ENCODE peak calls at places on chromosomes 1 and 21, in six cellular contexts. One of them, this sample, is unnamed.

GRCh38 chr21:36572091-36572490 is 92.2 kb upstream of the CLDN14 start:
- DNase-seq in KBM-7: no peak
- DNase-seq in brain microvascular endothelial cell: no peak
- DNase-seq in activated CD4-positive, alpha-beta T cell treated with anti-CD3 and anti-CD28 coated beads for 4 hours: no peak
- DNase-seq in T follicular helper cell: no peak
- DNase-seq in prostate gland: no peak
- DNase-seq in this sample: no peak

GRCh38 chr1:2614145-2614544 is 18.7 kb downstream of the MMEL1 start:
- DNase-seq in KBM-7: no peak
- DNase-seq in activated CD4-positive, alpha-beta T cell treated with anti-CD3 and anti-CD28 coated beads for 4 hours: no peak
- DNase-seq in brain microvascular endothelial cell: no peak
- DNase-seq in prostate gland: no peak
- DNase-seq in T follicular helper cell: no peak
- DNase-seq in this sample: no peak

GRCh38 chr1:200665851-200666250 is 3.9 kb downstream of the DDX59 start:
- DNase-seq in T follicular helper cell: no peak
- DNase-seq in activated CD4-positive, alpha-beta T cell treated with anti-CD3 and anti-CD28 coated beads for 4 hours: no peak
- DNase-seq in prostate gland: no peak
- DNase-seq in KBM-7: no peak
- DNase-seq in brain microvascular endothelial cell: no peak
- DNase-seq in this sample: no peak

GRCh38 chr1:248847181-248847955 is 9.3 kb downstream of the ZNF672 start:
- DNase-seq in prostate gland: no peak
- DNase-seq in KBM-7: no peak
- DNase-seq in T follicular helper cell: no peak
- DNase-seq in activated CD4-positive, alpha-beta T cell treated with anti-CD3 and anti-CD28 coated beads for 4 hours: no peak
- DNase-seq in brain microvascular endothelial cell: no peak
- DNase-seq in this sample: no peak

GRCh38 chr1:223845810-223846667 is at the start of gene TP53BP2:
- DNase-seq in activated CD4-positive, alpha-beta T cell treated with anti-CD3 and anti-CD28 coated beads for 4 hours: peak
- DNase-seq in brain microvascular endothelial cell: peak
- DNase-seq in prostate gland: peak
- DNase-seq in T follicular helper cell: peak
- DNase-seq in KBM-7: peak
- DNase-seq in this sample: peak

GRCh38 chr1:231460614-231461013 is 38.5 kb upstream of the EGLN1 start:
- DNase-seq in T follicular helper cell: peak
- DNase-seq in activated CD4-positive, alpha-beta T cell treated with anti-CD3 and anti-CD28 coated beads for 4 hours: peak
- DNase-seq in prostate gland: no peak
- DNase-seq in brain microvascular endothelial cell: peak
- DNase-seq in KBM-7: peak
- DNase-seq in this sample: no peak

GRCh38 chr1:151501474-151501873 is 9.7 kb upstream of the CGN start:
- DNase-seq in T follicular helper cell: no peak
- DNase-seq in activated CD4-positive, alpha-beta T cell treated with anti-CD3 and anti-CD28 coated beads for 4 hours: no peak
- DNase-seq in prostate gland: no peak
- DNase-seq in KBM-7: peak
- DNase-seq in brain microvascular endothelial cell: no peak
- DNase-seq in this sample: no peak

GRCh38 chr1:31668303-31668883 is 23.7 kb upstream of the PEF1 start:
- DNase-seq in KBM-7: no peak
- DNase-seq in prostate gland: no peak
- DNase-seq in T follicular helper cell: no peak
- DNase-seq in brain microvascular endothelial cell: no peak
- DNase-seq in activated CD4-positive, alpha-beta T cell treated with anti-CD3 and anti-CD28 coated beads for 4 hours: no peak
- DNase-seq in this sample: no peak

GRCh38 chr1:241598234-241598633 is 41.9 kb downstream of the CHML start:
- DNase-seq in activated CD4-positive, alpha-beta T cell treated with anti-CD3 and anti-CD28 coated beads for 4 hours: no peak
- DNase-seq in brain microvascular endothelial cell: no peak
- DNase-seq in T follicular helper cell: no peak
- DNase-seq in KBM-7: no peak
- DNase-seq in prostate gland: no peak
- DNase-seq in this sample: no peak

GRCh38 chr1:47223174-47223920 is 8.7 kb downstream of the TAL1 start:
- DNase-seq in T follicular helper cell: no peak
- DNase-seq in prostate gland: no peak
- DNase-seq in brain microvascular endothelial cell: no peak
- DNase-seq in activated CD4-positive, alpha-beta T cell treated with anti-CD3 and anti-CD28 coated beads for 4 hours: no peak
- DNase-seq in KBM-7: no peak
- DNase-seq in this sample: no peak

GRCh38 chr1:39898648-39899603 is 2.8 kb downstream of the MYCL start:
- DNase-seq in T follicular helper cell: no peak
- DNase-seq in activated CD4-positive, alpha-beta T cell treated with anti-CD3 and anti-CD28 coated beads for 4 hours: no peak
- DNase-seq in prostate gland: peak
- DNase-seq in brain microvascular endothelial cell: peak
- DNase-seq in KBM-7: no peak
- DNase-seq in this sample: peak

GRCh38 chr1:25531082-25531461 is 12.3 kb upstream of the LDLRAP1 start:
- DNase-seq in KBM-7: no peak
- DNase-seq in activated CD4-positive, alpha-beta T cell treated with anti-CD3 and anti-CD28 coated beads for 4 hours: no peak
- DNase-seq in brain microvascular endothelial cell: no peak
- DNase-seq in prostate gland: no peak
- DNase-seq in T follicular helper cell: no peak
- DNase-seq in this sample: no peak

GRCh38 chr21:20999567-21000169 is 1.5 kb downstream of the NCAM2 start:
- DNase-seq in KBM-7: peak
- DNase-seq in activated CD4-positive, alpha-beta T cell treated with anti-CD3 and anti-CD28 coated beads for 4 hours: peak
- DNase-seq in prostate gland: no peak
- DNase-seq in T follicular helper cell: no peak
- DNase-seq in brain microvascular endothelial cell: peak
- DNase-seq in this sample: no peak

GRCh38 chr1:172997941-172998361 is 52.8 kb downstream of the TNFSF18 start:
- DNase-seq in activated CD4-positive, alpha-beta T cell treated with anti-CD3 and anti-CD28 coated beads for 4 hours: no peak
- DNase-seq in brain microvascular endothelial cell: no peak
- DNase-seq in T follicular helper cell: no peak
- DNase-seq in prostate gland: no peak
- DNase-seq in KBM-7: no peak
- DNase-seq in this sample: no peak

GRCh38 chr1:72526926-72527325 is 244.6 kb upstream of the NEGR1 start:
- DNase-seq in prostate gland: no peak
- DNase-seq in activated CD4-positive, alpha-beta T cell treated with anti-CD3 and anti-CD28 coated beads for 4 hours: no peak
- DNase-seq in T follicular helper cell: no peak
- DNase-seq in KBM-7: no peak
- DNase-seq in brain microvascular endothelial cell: peak
- DNase-seq in this sample: no peak

GRCh38 chr1:6424619-6425593 is at the start of gene ESPN:
- DNase-seq in prostate gland: no peak
- DNase-seq in brain microvascular endothelial cell: no peak
- DNase-seq in activated CD4-positive, alpha-beta T cell treated with anti-CD3 and anti-CD28 coated beads for 4 hours: no peak
- DNase-seq in KBM-7: no peak
- DNase-seq in T follicular helper cell: no peak
- DNase-seq in this sample: no peak

GRCh38 chr21:34812510-34813265 is 143.9 kb downstream of the CLIC6 start:
- DNase-seq in activated CD4-positive, alpha-beta T cell treated with anti-CD3 and anti-CD28 coated beads for 4 hours: no peak
- DNase-seq in prostate gland: no peak
- DNase-seq in KBM-7: no peak
- DNase-seq in brain microvascular endothelial cell: peak
- DNase-seq in T follicular helper cell: no peak
- DNase-seq in this sample: no peak

GRCh38 chr1:2556277-2557145 is at the start of gene TNFRSF14:
- DNase-seq in activated CD4-positive, alpha-beta T cell treated with anti-CD3 and anti-CD28 coated beads for 4 hours: peak
- DNase-seq in prostate gland: peak
- DNase-seq in T follicular helper cell: peak
- DNase-seq in KBM-7: no peak
- DNase-seq in brain microvascular endothelial cell: peak
- DNase-seq in this sample: no peak

GRCh38 chr1:19287436-19288185 is 959 bp downstream of the AKR7A3 start:
- DNase-seq in prostate gland: no peak
- DNase-seq in KBM-7: no peak
- DNase-seq in T follicular helper cell: no peak
- DNase-seq in activated CD4-positive, alpha-beta T cell treated with anti-CD3 and anti-CD28 coated beads for 4 hours: no peak
- DNase-seq in brain microvascular endothelial cell: no peak
- DNase-seq in this sample: no peak

GRCh38 chr1:156319664-156320063 is 18.4 kb downstream of the CCT3 start:
- DNase-seq in brain microvascular endothelial cell: peak
- DNase-seq in prostate gland: no peak
- DNase-seq in activated CD4-positive, alpha-beta T cell treated with anti-CD3 and anti-CD28 coated beads for 4 hours: peak
- DNase-seq in KBM-7: peak
- DNase-seq in T follicular helper cell: no peak
- DNase-seq in this sample: no peak

GRCh38 chr21:27772816-27773215 is 805.9 kb upstream of the ADAMTS5 start:
- DNase-seq in prostate gland: no peak
- DNase-seq in brain microvascular endothelial cell: no peak
- DNase-seq in activated CD4-positive, alpha-beta T cell treated with anti-CD3 and anti-CD28 coated beads for 4 hours: no peak
- DNase-seq in T follicular helper cell: no peak
- DNase-seq in KBM-7: no peak
- DNase-seq in this sample: no peak

This sample was measured in DMS 273 treated with DMSO at 0.1 percent for 48 hours.